ENCODE peak calls at places on chromosome 13, in seven cellular contexts. E, T, B, Z, A, S and M are unnamed samples.

GRCh38 chr13:99228737-99229691 is 28.4 kb downstream of the UBAC2 start:
- DNase-seq in A (no peak), S (no peak), B (no peak), E (no peak), T (peak; percentile 91), Z (no peak), M (no peak)

GRCh38 chr13:51629711-51630575 is 45.7 kb downstream of the WDFY2 start:
- DNase-seq in B (no peak), S (no peak), A (no peak), T (no peak), E (no peak), Z (no peak), M (no peak)

GRCh38 chr13:31485183-31485582 is 254.1 kb upstream of the RXFP2 start:
- DNase-seq in Z (no peak), E (no peak), T (no peak), A (no peak), S (no peak), B (no peak), M (no peak)

GRCh38 chr13:37657134-37657533 is 58.6 kb upstream of the POSTN start:
- DNase-seq in B (no peak), A (no peak), S (no peak), E (no peak), Z (no peak), T (no peak), M (no peak)

GRCh38 chr13:65268009-65268408 is 1962.1 kb downstream of the PCDH9 start:
- DNase-seq in A (no peak), B (no peak), Z (no peak), E (no peak), T (no peak), S (no peak), M (no peak)

GRCh38 chr13:29266261-29266660 is 329.2 kb downstream of the SLC7A1 start:
- DNase-seq in T (no peak), S (no peak), B (no peak), A (no peak), Z (no peak), E (no peak), M (no peak)

GRCh38 chr13:94323746-94324408 is 155.6 kb downstream of the DCT start:
- DNase-seq in T (no peak), E (no peak), B (no peak), S (no peak), Z (no peak), A (no peak), M (no peak)

GRCh38 chr13:99370476-99371272 is 63.5 kb upstream of the GPR183 start:
- DNase-seq in S (no peak), B (no peak), Z (no peak), E (no peak), A (no peak), T (no peak), M (peak; percentile 50)

GRCh38 chr13:59673301-59673700 is 490.4 kb downstream of the DIAPH3 start:
- DNase-seq in B (no peak), S (no peak), E (no peak), Z (no peak), A (no peak), T (no peak), M (no peak)

GRCh38 chr13:111286162-111286561 is 34.3 kb upstream of the TEX29 start:
- DNase-seq in T (no peak), Z (no peak), E (no peak), A (no peak), B (no peak), S (no peak), M (no peak)

GRCh38 chr13:77696863-77697207 is 652 bp upstream of the SLAIN1 start:
- DNase-seq in Z (no peak), T (no peak), A (no peak), S (no peak), B (no peak), E (no peak), M (no peak)
- H3K27ac ChIP-seq in Z (peak overlapping the region; percentile 69), T (peak overlapping the region; percentile 6), A (peak overlapping the region; percentile 62), S (no peak overlapping the region), B (peak overlapping the region; percentile 75), E (peak overlapping the region; percentile 78), M (peak overlapping the region; percentile 55)

GRCh38 chr13:30463820-30464495 is 1.8 kb downstream of the HMGB1 start:
- DNase-seq in E (peak; percentile 94), Z (peak; percentile 61), S (no peak), A (peak; percentile 54), T (no peak), B (peak; percentile 60), M (no peak)

GRCh38 chr13:30465541-30466357 is at the start of gene HMGB1:
- DNase-seq in A (peak; percentile 99), Z (peak; percentile 99), E (peak; percentile 98), B (peak; percentile 99), T (peak; percentile 97), S (peak; percentile 98), M (peak; percentile 99)

GRCh38 chr13:30466358-30466714 is 600 bp upstream of the HMGB1 start:
- DNase-seq in T (no peak), Z (no peak), B (no peak), S (no peak), E (no peak), A (no peak), M (no peak)

GRCh38 chr13:30466841-30467252 is 1.1 kb upstream of the HMGB1 start:
- DNase-seq in T (no peak), E (no peak), S (no peak), Z (no peak), A (no peak), B (no peak), M (no peak)

DNA sequence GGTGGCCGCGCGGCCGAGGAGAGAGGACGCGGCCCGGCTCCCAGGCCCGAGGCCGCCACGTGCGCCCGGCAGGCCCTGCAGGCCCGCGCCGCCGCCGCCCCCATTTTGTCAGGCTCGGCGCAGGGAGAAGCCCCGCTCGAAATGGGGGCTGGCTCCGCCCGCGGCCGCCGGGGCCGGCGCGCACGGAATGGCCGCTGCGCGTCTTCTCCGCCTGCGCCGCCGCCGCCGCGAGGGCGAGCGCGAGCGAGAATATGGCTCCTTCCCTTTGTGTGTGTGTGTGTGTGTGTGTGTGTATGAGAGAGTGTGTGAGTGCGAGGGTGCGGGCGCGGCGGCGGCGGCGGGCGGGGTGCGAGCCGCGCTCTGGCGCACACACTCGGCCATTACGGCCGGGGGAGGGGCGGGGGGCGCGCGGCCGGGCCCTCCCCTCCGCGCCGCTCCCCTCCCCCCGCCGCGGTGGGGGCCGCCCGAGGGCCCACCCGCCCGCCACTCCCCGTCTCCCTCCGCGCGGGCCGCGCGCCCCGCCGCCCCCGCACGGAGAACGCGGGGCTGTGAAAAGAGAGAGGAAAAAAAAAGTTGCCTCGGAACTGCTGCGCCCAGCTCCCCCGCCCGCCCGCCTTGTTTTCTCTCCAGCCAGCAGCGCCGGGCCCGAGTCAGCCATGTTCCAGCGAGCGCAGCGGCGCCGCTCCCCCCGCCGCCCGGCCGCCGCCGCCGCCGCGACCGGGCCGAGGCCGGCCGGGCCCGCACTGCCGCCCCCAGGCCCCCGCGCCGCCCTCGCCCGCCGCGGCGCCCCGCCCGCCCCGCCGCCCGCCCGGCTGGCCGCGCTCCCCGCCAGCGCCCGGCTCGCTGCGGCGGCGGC is 1.0 kb downstream of the HMGB1 start:
- DNase-seq in B (peak; percentile 77), A (peak; percentile 65), E (peak; percentile 94), T (no peak), Z (peak; percentile 69), S (no peak), M (peak; percentile 89)
- TF ChIP-seq POLR2A in B (no peak), A (no peak), E (peak; percentile 48), T (peak; percentile 79), Z (no peak), S (no peak), M (no peak)

DNA sequence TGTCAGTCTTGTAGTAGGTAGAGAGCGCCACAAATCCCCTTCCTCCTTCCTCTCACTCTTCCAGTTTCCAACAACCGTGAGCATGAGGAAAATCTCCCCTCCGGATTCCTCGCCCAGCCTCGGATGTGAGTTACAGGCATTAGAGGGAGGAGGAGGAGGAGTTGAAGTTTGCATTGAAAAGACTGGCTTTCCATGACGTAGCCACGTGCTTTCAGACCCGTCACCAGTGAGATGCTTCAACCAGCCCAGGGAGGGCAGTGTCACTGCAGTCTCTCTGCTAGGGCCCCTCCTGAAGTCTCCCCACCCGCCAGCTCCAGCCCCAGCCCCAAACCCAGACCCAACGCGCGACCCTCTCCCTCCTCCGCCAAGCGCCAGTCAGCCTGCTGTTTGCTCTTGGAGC is 444 bp upstream of the FGF14 start:
- DNase-seq in S (no peak), T (no peak), Z (no peak), E (no peak), A (no peak), B (no peak), M (peak; percentile 65)
- TF ChIP-seq POLR2AphosphoS5 in S (no peak), T (no peak), Z (no peak), E (no peak), A (no peak), B (no peak), M (no peak)

GRCh38 chr13:102039264-102039663 is 362.6 kb downstream of the FGF14 start:
- DNase-seq in E (no peak), S (no peak), Z (no peak), T (no peak), B (no peak), A (no peak), M (no peak)
- H3K27ac ChIP-seq in E (no peak overlapping the region), S (no peak overlapping the region), Z (no peak overlapping the region), T (no peak overlapping the region), B (no peak overlapping the region), A (no peak overlapping the region), M (no peak overlapping the region)

DNA sequence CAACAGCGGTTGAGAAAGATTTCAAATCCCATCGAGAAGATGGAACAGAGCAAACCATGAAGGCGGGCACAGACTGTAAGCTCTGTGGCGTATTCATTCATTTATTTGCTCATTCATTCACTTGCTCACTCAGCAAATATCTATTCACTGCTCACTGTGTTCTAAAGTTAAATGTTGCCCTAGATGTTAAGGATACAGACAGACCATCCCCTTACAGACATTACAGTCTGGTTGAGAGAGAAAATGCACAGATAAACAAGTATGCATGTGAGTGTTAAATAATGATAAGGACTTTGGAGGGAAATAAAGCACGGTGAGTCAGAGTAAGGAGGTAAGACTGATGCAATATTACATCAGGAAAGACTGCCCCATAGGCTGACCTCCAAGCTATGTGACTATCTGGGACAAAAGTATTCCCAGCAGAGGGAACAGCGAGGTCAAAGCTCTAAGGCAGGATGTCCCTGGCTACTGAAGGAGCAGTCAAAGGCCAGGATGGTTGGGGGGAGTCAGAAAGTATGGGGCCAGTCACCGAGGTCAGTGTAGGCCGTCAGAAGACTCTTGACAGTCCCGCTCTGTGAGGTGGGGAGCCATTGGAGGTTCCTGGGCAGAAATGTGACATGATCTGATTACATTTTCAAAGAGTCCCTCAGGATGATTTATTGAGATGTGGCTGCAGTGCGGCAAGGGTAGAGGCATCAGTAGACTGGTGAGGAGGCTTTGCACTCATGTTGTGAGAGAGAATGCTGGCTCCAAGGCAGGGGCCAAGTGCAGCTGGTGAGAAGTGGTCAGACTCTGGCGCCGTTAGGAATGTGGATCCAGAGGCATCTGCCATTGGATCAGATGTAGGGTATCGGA is 37.9 kb downstream of the MBNL2 start:
- DNase-seq in S (no peak), E (no peak), B (no peak), Z (no peak), A (no peak), T (no peak), M (no peak)
- TF ChIP-seq POLR2A in S (no peak), E (no peak), B (no peak), Z (no peak), A (no peak), T (no peak), M (no peak)